ENCODE peak calls at places on chromosomes 12 and 14, in five cellular contexts. X is GM12878, E is K562, D is H1, Y is HepG2. M is an unnamed sample. For H4K20me1, the result is how much of the 10 kb centered on the place peaks cover.

GRCh38 chr12:47377414-47378221 is 297.9 kb upstream of the AMIGO2 start:
- DNase-seq in X (no peak), E (peak), D (no peak), Y (no peak), M (no peak)

GRCh38 chr12:24069532-24070395 is 120.3 kb upstream of the SOX5 start:
- DNase-seq in X (no peak), E (no peak), D (no peak), Y (peak), M (no peak)

GRCh38 chr14:21612324-21612723 is 22.4 kb downstream of the OR10G2 start:
- DNase-seq in X (peak), E (no peak), D (no peak), Y (no peak), M (no peak)

GRCh38 chr12:531951-532585 is 72.3 kb downstream of the B4GALNT3 start:
- DNase-seq in X (no peak), E (no peak), D (no peak), Y (no peak), M (no peak)

GRCh38 chr12:131773582-131774221 is 54.5 kb upstream of the MMP17 start:
- DNase-seq in X (peak), E (no peak), D (no peak), Y (no peak), M (no peak)

GRCh38 chr14:104926619-104927431 is 2.1 kb downstream of the PLD4 start:
- DNase-seq in X (peak), E (no peak), D (no peak), Y (no peak), M (no peak)

GRCh38 chr12:103503546-103504480 is 8.0 kb upstream of the C12orf42 start:
- DNase-seq in X (no peak), E (peak), D (no peak), Y (peak), M (peak)

GRCh38 chr14:69933623-69934275 is 54.5 kb downstream of the SMOC1 start:
- DNase-seq in X (no peak), E (no peak), D (no peak), Y (peak), M (no peak)

GRCh38 chr12:884746-885414 is 64.6 kb downstream of the RAD52 start:
- DNase-seq in X (no peak), E (no peak), D (no peak), Y (no peak), M (no peak)

GRCh38 chr14:53696217-53696965 is 260.2 kb downstream of the BMP4 start:
- DNase-seq in X (no peak), E (no peak), D (no peak), Y (peak), M (no peak)

GRCh38 chr12:94689002-94689645 is 38.8 kb upstream of the TMCC3 start:
- DNase-seq in X (no peak), E (no peak), D (no peak), Y (no peak), M (no peak)

GRCh38 chr12:18696971-18697602 is 40.7 kb downstream of the PLCZ1 start:
- DNase-seq in X (no peak), E (peak), D (no peak), Y (no peak), M (no peak)

GRCh38 chr14:47442206-47442605 is 233.2 kb downstream of the MDGA2 start:
- DNase-seq in X (no peak), E (no peak), D (peak), Y (peak), M (peak)

GRCh38 chr12:71556881-71557280 is 106.8 kb downstream of the ZFC3H1 start:
- DNase-seq in X (no peak), E (no peak), D (peak), Y (peak), M (peak)

GRCh38 chr12:14185441-14186192 is 179.9 kb upstream of the ATF7IP start:
- DNase-seq in X (no peak), E (peak), D (no peak), Y (peak), M (peak)

GRCh38 chr12:18250313-18250916 is 10.9 kb upstream of the PIK3C2G start:
- DNase-seq in X (no peak), E (no peak), D (peak), Y (peak), M (peak)

GRCh38 chr12:23666866-23667265 is 282.6 kb downstream of the SOX5 start:
- DNase-seq in X (no peak), E (no peak), D (no peak), Y (no peak), M (no peak)

GRCh38 chr12:71576546-71576945 is 87.1 kb downstream of the ZFC3H1 start:
- DNase-seq in X (no peak), E (no peak), D (no peak), Y (no peak), M (no peak)

GRCh38 chr14:81516941-81517797 is 16.5 kb downstream of the SEL1L start:
- DNase-seq in X (no peak), E (no peak), D (no peak), Y (peak), M (no peak)

GRCh38 chr12:122895290-122895689 is 634 bp downstream of the VPS37B start:
- DNase-seq in X (no peak), E (no peak), D (no peak), Y (no peak), M (no peak)

GRCh38 chr14:56100556-56100955 is 17.7 kb upstream of the PELI2 start:
- DNase-seq in X (no peak), E (no peak), D (no peak), Y (no peak), M (no peak)

GRCh38 chr14:26855051-26855753 is 257.4 kb upstream of the NOVA1 start:
- DNase-seq in X (no peak), E (no peak), D (no peak), Y (no peak), M (no peak)

GRCh38 chr12:120720234-120720968 is 5.2 kb upstream of the ACADS start:
- DNase-seq in X (no peak), E (peak), D (no peak), Y (no peak), M (no peak)

GRCh38 chr12:100393202-100393601 is 36.3 kb downstream of the SLC17A8 start:
- DNase-seq in X (no peak), E (no peak), D (no peak), Y (no peak), M (no peak)

GRCh38 chr12:22299294-22299912 is 35.1 kb downstream of the ST8SIA1 start:
- DNase-seq in X (no peak), E (no peak), D (no peak), Y (no peak), M (no peak)

GRCh38 chr14:61659582-61659981 is 35.7 kb upstream of the HIF1A start:
- DNase-seq in X (no peak), E (no peak), D (no peak), Y (no peak), M (no peak)

GRCh38 chr14:91317381-91318313 is 73.1 kb upstream of the GPR68 start:
- DNase-seq in X (no peak), E (peak), D (no peak), Y (no peak), M (no peak)

GRCh38 chr14:58193542-58193941 is 6.4 kb upstream of the ACTR10 start:
- DNase-seq in X (no peak), E (no peak), D (no peak), Y (no peak), M (no peak)

GRCh38 chr14:58199726-58200479 is at the start of gene ACTR10:
- DNase-seq in X (peak), E (peak), D (peak), Y (peak), M (peak)

GRCh38 chr14:58198086-58198485 is 1.9 kb upstream of the ACTR10 start:
- DNase-seq in X (no peak), E (no peak), D (no peak), Y (no peak), M (no peak)

GRCh38 chr14:58191763-58192596 is 8.0 kb upstream of the ACTR10 start:
- DNase-seq in X (no peak), E (no peak), D (no peak), Y (no peak), M (no peak)

GRCh38 chr14:58196198-58196597 is 3.8 kb upstream of the ACTR10 start:
- DNase-seq in X (no peak), E (no peak), D (no peak), Y (no peak), M (no peak)
- TF ChIP-seq SP1 in X (no peak), E (no peak), D (no peak), Y (no peak), M (no peak)

GRCh38 chr12:88469136-88469535 is 111.1 kb downstream of the KITLG start:
- DNase-seq in X (no peak), E (no peak), D (no peak), Y (no peak), M (no peak)
- H4K20me1 ChIP-seq in X (under half), E (under half), D (under half), Y (under half), M (under half)

GRCh38 chr14:78399316-78399889 is 229.2 kb downstream of the NRXN3 start:
- DNase-seq in X (no peak), E (no peak), D (no peak), Y (no peak), M (no peak)

GRCh38 chr14:78403278-78403815 is 233.2 kb downstream of the NRXN3 start:
- DNase-seq in X (peak), E (no peak), D (no peak), Y (no peak), M (no peak)

GRCh38 chr14:78405071-78405856 is 235.1 kb downstream of the NRXN3 start:
- DNase-seq in X (no peak), E (no peak), D (no peak), Y (no peak), M (no peak)

GRCh38 chr14:78398216-78398615 is 228.0 kb downstream of the NRXN3 start:
- DNase-seq in X (no peak), E (no peak), D (no peak), Y (no peak), M (no peak)

DNA sequence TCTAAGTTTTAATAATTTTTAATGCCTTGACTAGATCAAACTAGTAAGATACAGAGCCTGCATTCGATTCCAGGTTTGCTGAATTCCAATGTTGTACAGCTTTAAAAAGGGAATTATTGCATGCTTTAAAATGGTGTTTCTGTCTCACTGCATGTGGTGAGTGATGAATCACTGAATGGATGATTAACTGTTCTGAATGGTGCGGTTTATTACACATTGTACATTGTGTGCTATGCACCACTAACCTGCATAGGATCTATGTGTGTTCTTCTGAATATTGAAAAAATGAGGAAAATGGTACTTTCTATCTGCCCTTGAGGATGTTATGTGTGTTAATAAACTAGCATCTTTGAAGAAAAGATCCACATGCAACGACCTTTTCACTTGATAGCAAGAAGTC is 231.7 kb downstream of the NRXN3 start:
- DNase-seq in X (no peak), E (no peak), D (no peak), Y (no peak), M (no peak)
- TF ChIP-seq SP1 in X (no peak), E (no peak), D (no peak), Y (no peak), M (no peak)

GRCh38 chr14:49622022-49622607 is 1.5 kb downstream of the MGAT2 start:
- DNase-seq in X (no peak), E (no peak), D (no peak), Y (no peak), M (no peak)

GRCh38 chr14:49623941-49624806 is 3.6 kb downstream of the MGAT2 start:
- DNase-seq in X (no peak), E (no peak), D (no peak), Y (no peak), M (no peak)

GRCh38 chr14:49620182-49621113 is at the start of the genes MGAT2 and RPL36AL:
- DNase-seq in X (peak), E (peak), D (peak), Y (peak), M (peak)

GRCh38 chr14:49621114-49621881 is 699 bp downstream of the MGAT2 start:
- DNase-seq in X (no peak), E (no peak), D (no peak), Y (no peak), M (no peak)

GRCh38 chr14:49623387-49623786 is 2.8 kb downstream of the MGAT2 start:
- DNase-seq in X (no peak), E (no peak), D (no peak), Y (no peak), M (no peak)
- H4K20me1 ChIP-seq in X (under half), E (under half), D (under half), Y (under half), M (under half)

DNA sequence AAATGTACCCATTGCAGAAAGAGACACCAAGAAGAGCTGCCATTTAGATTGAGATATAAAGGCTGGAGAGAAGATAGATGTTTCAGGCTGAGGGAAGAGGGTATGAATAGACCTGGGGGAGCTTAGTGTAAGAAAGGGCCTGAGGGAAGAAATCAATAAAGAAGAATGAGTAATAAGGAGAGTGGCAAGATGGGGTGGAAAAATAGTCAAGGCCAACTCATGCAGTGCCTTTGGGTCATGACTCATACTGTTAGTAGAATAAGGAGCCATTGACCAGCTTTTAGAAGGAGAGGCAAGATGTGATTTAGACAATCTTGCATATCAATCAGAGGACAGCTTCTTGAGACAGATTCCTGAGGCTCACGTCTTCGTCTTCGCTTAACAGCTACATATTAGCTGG is 287.5 kb downstream of the DUSP6 start:
- DNase-seq in X (no peak), E (no peak), D (no peak), Y (no peak), M (peak)
- TF ChIP-seq SP1 in X (no peak), E (no peak), D (no peak), Y (no peak), M (peak)

DNA sequence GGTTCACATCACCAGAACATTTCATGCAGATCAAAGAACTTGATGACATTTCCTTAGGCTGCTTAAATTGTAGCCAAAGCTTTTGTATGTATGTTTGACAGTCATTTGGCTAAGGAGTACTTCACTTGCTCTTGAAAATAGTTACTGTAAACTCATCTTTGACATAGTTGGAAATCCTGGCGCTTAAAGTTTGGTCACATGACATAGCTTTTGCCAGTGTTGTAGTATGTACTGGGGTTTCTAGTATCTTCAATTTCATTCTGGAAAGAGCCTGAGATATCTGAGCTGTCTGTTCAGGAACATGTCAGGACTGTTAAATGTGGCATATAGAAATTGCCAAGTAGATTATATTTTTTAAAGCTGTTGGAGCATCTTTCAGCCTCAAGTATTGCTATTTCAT is 55.7 kb downstream of the WDR20 start:
- DNase-seq in X (no peak), E (no peak), D (no peak), Y (no peak), M (no peak)
- H4K20me1 ChIP-seq in X (under half), E (under half), D (under half), Y (under half), M (under half)

GRCh38 chr14:75636100-75636692 is 24.5 kb downstream of the ERG28 start:
- DNase-seq in X (no peak), E (no peak), D (no peak), Y (no peak), M (no peak)
- TF ChIP-seq SP1 in X (no peak), E (no peak), D (no peak), Y (no peak), M (no peak)